ENCODE peak calls at places on chromosomes 4 and X, in six cellular contexts. J is AG04449; R is pons; B is stimulated activated CD4-positive, alpha-beta T cell treated with anti-CD3 and anti-CD28 coated beads, Interleukin-4, amount 100 ng/mL, for 24 hours; C is A673; P is stimulated activated CD8-positive, alpha-beta memory T cell treated with anti-CD3 and anti-CD28 coated beads, Interleukin-4, amount 100 ng/mL, for 4 hours. F is an unnamed sample.

GRCh38 chrX:112760697-112761096 is 79.9 kb downstream of the AMOT start:
- DNase-seq in J (no peak), R (no peak), B (no peak), C (no peak), P (no peak), F (peak)

GRCh38 chrX:51893931-51894696 is 691 bp downstream of the MAGED1 start:
- DNase-seq in J (no peak), R (peak), B (no peak), C (peak), P (no peak), F (peak)

GRCh38 chrX:46561931-46562721 is 11.4 kb upstream of the CHST7 start:
- DNase-seq in J (no peak), R (peak), B (no peak), C (no peak), P (no peak), F (no peak)

GRCh38 chrX:11119295-11119943 is 8.3 kb downstream of the HCCS start:
- DNase-seq in J (no peak), R (no peak), B (no peak), C (no peak), P (no peak), F (no peak)

GRCh38 chrX:143634373-143634685 is 1.6 kb downstream of the SLITRK4 start:
- DNase-seq in J (no peak), R (no peak), B (no peak), C (no peak), P (no peak), F (no peak)

GRCh38 chr4:174474457-174475075 is 47.7 kb downstream of the HPGD start:
- DNase-seq in J (no peak), R (no peak), B (no peak), C (peak), P (no peak), F (peak)

GRCh38 chrX:129577473-129577872 is 37.4 kb downstream of the OCRL start:
- DNase-seq in J (peak), R (no peak), B (no peak), C (peak), P (no peak), F (no peak)

GRCh38 chr4:31442236-31442635 is 722.1 kb downstream of the PCDH7 start:
- DNase-seq in J (no peak), R (no peak), B (no peak), C (peak), P (no peak), F (peak)

GRCh38 chr4:4384837-4385236 is 2.1 kb upstream of the NSG1 start:
- DNase-seq in J (no peak), R (peak), B (no peak), C (peak), P (no peak), F (peak)

GRCh38 chr4:6469898-6470501 is 2.4 kb downstream of the PPP2R2C start:
- DNase-seq in J (no peak), R (no peak), B (no peak), C (no peak), P (no peak), F (no peak)

GRCh38 chr4:20046931-20047677 is 204.6 kb upstream of the SLIT2 start:
- DNase-seq in J (no peak), R (no peak), B (no peak), C (no peak), P (no peak), F (no peak)

GRCh38 chr4:7862561-7863200 is 77.0 kb downstream of the AFAP1 start:
- DNase-seq in J (no peak), R (no peak), B (no peak), C (no peak), P (no peak), F (no peak)

GRCh38 chr4:87375719-87376291 is 15.2 kb downstream of the HSD17B11 start:
- DNase-seq in J (peak), R (peak), B (no peak), C (peak), P (no peak), F (peak)

GRCh38 chr4:151530783-151531182 is 121.8 kb downstream of the FHIP1A start:
- DNase-seq in J (no peak), R (peak), B (no peak), C (no peak), P (no peak), F (peak)

GRCh38 chrX:8728932-8729331 is 3.0 kb downstream of the ANOS1 start:
- DNase-seq in J (no peak), R (peak), B (no peak), C (no peak), P (no peak), F (no peak)

GRCh38 chr4:172601195-172601594 is 567.4 kb upstream of the GALNT7 start:
- DNase-seq in J (no peak), R (no peak), B (no peak), C (peak), P (no peak), F (no peak)

GRCh38 chr4:79964715-79965345 is 108.2 kb downstream of the ANTXR2 start:
- DNase-seq in J (no peak), R (no peak), B (no peak), C (no peak), P (no peak), F (no peak)

GRCh38 chr4:88791274-88791673 is 93.6 kb upstream of the NAP1L5 start:
- DNase-seq in J (no peak), R (no peak), B (no peak), C (peak), P (no peak), F (peak)

GRCh38 chr4:76341063-76341462 is 34.5 kb downstream of the STBD1 start:
- DNase-seq in J (peak), R (no peak), B (no peak), C (peak), P (no peak), F (no peak)

F was measured in SK-MEL-5.